ENCODE peak calls at places on chromosome 15, in nine cellular contexts. L is heart left ventricle, W is K562, Z is transverse colon, S is esophagus squamous epithelium, T is uterus, Q is IMR-90, G is body of pancreas, M is H1. K is an unnamed sample. For H3K36me3, the result is how much of the 10 kb centered on the place peaks cover.

GRCh38 chr15:88664151-88664778 is 25.4 kb downstream of the ISG20 start:
- DNase-seq in L (no peak), W (no peak), Z (no peak), S (no peak), T (no peak), Q (no peak), G (no peak), M (no peak), K (peak)

GRCh38 chr15:89030311-89030710 is 57.9 kb upstream of the ABHD2 start:
- DNase-seq in L (no peak), W (no peak), Z (no peak), S (no peak), T (no peak), Q (no peak), G (no peak), M (no peak), K (no peak)

GRCh38 chr15:78979456-78980320 is 34.8 kb upstream of the CTSH start:
- DNase-seq in L (peak), W (peak), Z (peak), S (no peak), T (peak), Q (peak), G (peak), M (peak), K (peak)

GRCh38 chr15:63718590-63719035 is 115.1 kb downstream of the HERC1 start:
- DNase-seq in L (no peak), W (no peak), Z (no peak), S (no peak), T (no peak), Q (peak), G (no peak), M (no peak), K (no peak)

GRCh38 chr15:86555939-86556725 is 476.5 kb downstream of the AGBL1 start:
- DNase-seq in L (no peak), W (no peak), Z (no peak), S (no peak), T (no peak), Q (no peak), G (no peak), M (no peak), K (no peak)

GRCh38 chr15:57571725-57572124 is 20.0 kb upstream of the MYZAP start:
- DNase-seq in L (no peak), W (no peak), Z (no peak), S (no peak), T (no peak), Q (no peak), G (no peak), M (no peak), K (no peak)

GRCh38 chr15:81184188-81184587 is 12.5 kb upstream of the IL16 start:
- DNase-seq in L (no peak), W (no peak), Z (no peak), S (no peak), T (no peak), Q (peak), G (no peak), M (no peak), K (no peak)

GRCh38 chr15:98676586-98677270 is 28.4 kb downstream of the IGF1R start:
- DNase-seq in L (no peak), W (no peak), Z (no peak), S (no peak), T (no peak), Q (no peak), G (no peak), M (no peak), K (no peak)

GRCh38 chr15:90031231-90031791 is 30.2 kb downstream of the ZNF710 start:
- DNase-seq in L (no peak), W (no peak), Z (peak), S (no peak), T (no peak), Q (peak), G (no peak), M (no peak), K (peak)

GRCh38 chr15:56939257-56939656 is 20.8 kb downstream of the TCF12 start:
- DNase-seq in L (no peak), W (no peak), Z (no peak), S (no peak), T (no peak), Q (peak), G (no peak), M (no peak), K (no peak)

GRCh38 chr15:84773716-84774115 is 25.3 kb downstream of the ZNF592 start:
- DNase-seq in L (no peak), W (no peak), Z (no peak), S (no peak), T (no peak), Q (no peak), G (no peak), M (no peak), K (no peak)

GRCh38 chr15:36029606-36030005 is 483.6 kb upstream of the DPH6 start:
- DNase-seq in L (no peak), W (no peak), Z (no peak), S (no peak), T (no peak), Q (peak), G (no peak), M (no peak), K (no peak)

GRCh38 chr15:69082556-69082955 is 68.1 kb downstream of the NOX5 start:
- DNase-seq in L (no peak), W (no peak), Z (no peak), S (no peak), T (no peak), Q (no peak), G (no peak), M (no peak), K (no peak)

GRCh38 chr15:28933710-28934445 is 48.1 kb downstream of the APBA2 start:
- DNase-seq in L (no peak), W (peak), Z (no peak), S (no peak), T (no peak), Q (no peak), G (no peak), M (no peak), K (no peak)

GRCh38 chr15:34076785-34077184 is 24.9 kb downstream of the EMC7 start:
- DNase-seq in L (no peak), W (no peak), Z (no peak), S (no peak), T (no peak), Q (no peak), G (no peak), M (no peak), K (no peak)

GRCh38 chr15:52102468-52102867 is 10.1 kb downstream of the BCL2L10 start:
- DNase-seq in L (no peak), W (no peak), Z (no peak), S (no peak), T (peak), Q (peak), G (no peak), M (no peak), K (no peak)

GRCh38 chr15:98727115-98728040 is 79.0 kb downstream of the IGF1R start:
- DNase-seq in L (peak), W (no peak), Z (peak), S (no peak), T (peak), Q (peak), G (peak), M (peak), K (peak)

GRCh38 chr15:74406992-74407705 is 26.6 kb downstream of the SEMA7A start:
- DNase-seq in L (no peak), W (no peak), Z (no peak), S (no peak), T (peak), Q (peak), G (no peak), M (no peak), K (no peak)

GRCh38 chr15:31858026-31858425 is 172.3 kb upstream of the CHRNA7 start:
- DNase-seq in L (no peak), W (no peak), Z (no peak), S (no peak), T (no peak), Q (no peak), G (no peak), M (no peak), K (no peak)

GRCh38 chr15:98525625-98526024 is 122.7 kb upstream of the IGF1R start:
- DNase-seq in L (no peak), W (no peak), Z (no peak), S (no peak), T (no peak), Q (no peak), G (no peak), M (no peak), K (no peak)

GRCh38 chr15:74913041-74913440 is 6.4 kb upstream of the FAM219B start:
- DNase-seq in L (no peak), W (no peak), Z (no peak), S (no peak), T (no peak), Q (peak), G (no peak), M (no peak), K (no peak)

GRCh38 chr15:22227961-22228762 is 147.8 kb downstream of the OR4M2 start:
- DNase-seq in L (no peak), W (no peak), Z (no peak), S (no peak), T (no peak), Q (no peak), G (no peak), M (no peak), K (no peak)

GRCh38 chr15:81887913-81888312 is 157.9 kb downstream of the MEX3B start:
- DNase-seq in L (no peak), W (no peak), Z (no peak), S (no peak), T (peak), Q (peak), G (no peak), M (no peak), K (no peak)

DNA sequence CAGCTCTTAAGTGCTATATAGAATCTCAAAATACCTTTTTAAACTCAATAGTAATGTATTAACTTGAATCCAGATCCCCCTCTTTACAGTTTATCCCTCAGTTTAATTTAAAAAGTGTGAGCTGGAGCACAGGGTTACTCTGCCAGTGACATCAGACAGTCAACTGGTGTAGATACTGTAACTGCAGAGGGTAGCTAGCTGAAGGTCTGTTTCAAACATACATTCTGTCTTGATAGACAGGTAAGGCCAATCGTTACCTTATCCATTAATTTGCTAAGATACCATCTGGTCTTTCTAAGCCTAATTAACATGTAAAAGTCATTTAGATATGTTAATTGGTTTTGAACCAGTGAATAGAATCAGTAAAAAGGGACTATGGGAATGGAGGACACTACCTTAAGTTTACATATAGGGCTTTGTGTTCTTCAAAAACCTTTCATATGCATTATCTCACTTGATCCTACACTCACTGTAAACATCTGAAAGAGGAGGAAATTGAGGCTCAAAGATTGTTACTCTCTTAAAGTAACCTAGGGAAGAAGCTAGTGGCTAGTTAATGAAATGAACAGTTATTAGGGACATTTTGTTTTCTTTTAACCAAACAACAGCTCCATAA is 59.5 kb upstream of the TSPAN3 start:
- DNase-seq in L (no peak), W (no peak), Z (no peak), S (no peak), T (no peak), Q (no peak), G (no peak), M (no peak), K (no peak)
- H3K4me3 ChIP-seq in L (no peak), W (no peak), Z (no peak), S (no peak), T (no peak), Q (no peak), G (no peak), M (no peak), K (no peak)

GRCh38 chr15:41603941-41604660 is 45.1 kb downstream of the TYRO3 start:
- DNase-seq in L (peak), W (peak), Z (peak), S (no peak), T (peak), Q (peak), G (peak), M (peak), K (peak)
- TF ChIP-seq POLR2A in L (no peak), W (no peak), Z (no peak), S (no peak), T (no peak), Q (no peak), G (no peak), M (no peak), K (no peak)

GRCh38 chr15:101275018-101275417 is 2.3 kb downstream of the SELENOS start:
- DNase-seq in L (no peak), W (no peak), Z (no peak), S (no peak), T (no peak), Q (no peak), G (no peak), M (no peak), K (no peak)
- H3K36me3 ChIP-seq in L (under half), W (half or more), Z (under half), S (under half), T (under half), Q (under half), G (under half), M (under half), K (under half)

GRCh38 chr15:76006136-76006778 is 6.0 kb downstream of the NRG4 start:
- DNase-seq in L (no peak), W (no peak), Z (no peak), S (no peak), T (no peak), Q (no peak), G (peak), M (no peak), K (no peak)

GRCh38 chr15:76012021-76012551 is at the start of gene NRG4:
- DNase-seq in L (no peak), W (no peak), Z (peak), S (no peak), T (no peak), Q (peak), G (peak), M (no peak), K (no peak)

DNA sequence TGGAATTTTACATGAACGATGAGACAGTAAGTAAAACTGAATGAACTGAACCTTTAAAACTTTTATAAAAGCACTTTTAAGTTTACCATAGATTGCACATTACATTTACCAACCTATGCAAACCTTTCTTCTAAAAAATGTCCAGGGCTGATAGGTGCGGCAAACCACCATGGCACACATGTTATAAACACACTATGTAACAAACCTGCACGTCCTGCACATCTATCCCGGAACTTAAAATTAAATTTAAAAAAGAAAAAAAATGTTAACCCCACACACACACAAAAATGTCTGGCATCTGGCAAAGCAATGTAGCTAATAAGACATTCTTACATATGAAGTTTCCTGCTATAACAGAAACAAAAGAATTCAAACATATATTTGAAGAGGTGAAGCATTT is 613 bp downstream of the NRG4 start:
- DNase-seq in L (no peak), W (no peak), Z (no peak), S (no peak), T (no peak), Q (no peak), G (no peak), M (no peak), K (no peak)
- H3K4me3 ChIP-seq in L (no peak), W (peak), Z (peak), S (peak), T (no peak), Q (no peak), G (peak), M (no peak), K (no peak)

GRCh38 chr15:66502491-66502890 is 2.2 kb downstream of the RPL4 start:
- DNase-seq in L (no peak), W (no peak), Z (no peak), S (no peak), T (no peak), Q (no peak), G (no peak), M (no peak), K (no peak)

GRCh38 chr15:66505430-66505811 is 295 bp downstream of the ZWILCH start:
- DNase-seq in L (no peak), W (no peak), Z (no peak), S (no peak), T (no peak), Q (peak), G (no peak), M (no peak), K (no peak)

GRCh38 chr15:66503780-66504562 is 684 bp downstream of the RPL4 start:
- DNase-seq in L (no peak), W (peak), Z (no peak), S (no peak), T (no peak), Q (no peak), G (no peak), M (no peak), K (no peak)

GRCh38 chr15:66505818-66506217 is 692 bp downstream of the ZWILCH start:
- DNase-seq in L (no peak), W (no peak), Z (no peak), S (no peak), T (no peak), Q (no peak), G (no peak), M (no peak), K (no peak)

GRCh38 chr15:66504563-66505429 is at the start of the genes RPL4 and ZWILCH:
- DNase-seq in L (peak), W (peak), Z (peak), S (peak), T (peak), Q (peak), G (peak), M (peak), K (peak)
- TF ChIP-seq POLR2A in L (peak), W (peak), Z (peak), S (no peak), T (peak), Q (peak), G (peak), M (peak), K (peak)